ENCODE peak calls at places on chromosomes 7 and 10, in seven cellular contexts. U is CD4-positive, alpha-beta T cell; Y is NCI-H82; A is NCI-H2171 treated with DMSO at 0.1 percent for 48 hours; H is activated CD4-positive, alpha-beta T cell treated with anti-CD3 and anti-CD28 coated beads for 48 hours; G is T47D; Q is cardiac fibroblast. Z is an unnamed sample.

GRCh38 chr10:26730548-26730947 is 33.0 kb downstream of the PDSS1 start:
- DNase-seq in U (no peak), Y (no peak), A (no peak), H (no peak), G (no peak), Q (no peak), Z (no peak)

GRCh38 chr7:74027683-74028320 is at the start of gene ELN:
- DNase-seq in U (no peak), Y (no peak), A (no peak), H (no peak), G (no peak), Q (peak; percentile 96), Z (no peak)

GRCh38 chr10:113178771-113179170 is 228.7 kb downstream of the TCF7L2 start:
- DNase-seq in U (no peak), Y (no peak), A (no peak), H (no peak), G (no peak), Q (no peak), Z (no peak)

GRCh38 chr7:118590107-118590506 is 365.6 kb downstream of the ANKRD7 start:
- DNase-seq in U (no peak), Y (peak; percentile 70), A (peak; percentile 14), H (peak; percentile 12), G (no peak), Q (no peak), Z (no peak)

GRCh38 chr7:101951757-101952156 is 134.3 kb downstream of the CUX1 start:
- DNase-seq in U (no peak), Y (no peak), A (peak; percentile 82), H (no peak), G (no peak), Q (no peak), Z (no peak)

GRCh38 chr7:2038876-2039728 is 193.6 kb downstream of the MAD1L1 start:
- DNase-seq in U (no peak), Y (peak; percentile 78), A (no peak), H (peak; percentile 21), G (no peak), Q (no peak), Z (no peak)

GRCh38 chr10:43802988-43803696 is 154.5 kb upstream of the ZNF32 start:
- DNase-seq in U (no peak), Y (no peak), A (no peak), H (no peak), G (no peak), Q (no peak), Z (no peak)

GRCh38 chr10:33706746-33707145 is 372.3 kb upstream of the NRP1 start:
- DNase-seq in U (no peak), Y (no peak), A (no peak), H (no peak), G (no peak), Q (peak; percentile 65), Z (no peak)

GRCh38 chr7:102875700-102876192 is 37.1 kb upstream of the LRRC17 start:
- DNase-seq in U (no peak), Y (no peak), A (no peak), H (peak; percentile 54), G (no peak), Q (peak; percentile 92), Z (no peak)

GRCh38 chr7:33669251-33669670 is 236.1 kb upstream of the BMPER start:
- DNase-seq in U (no peak), Y (no peak), A (no peak), H (no peak), G (no peak), Q (peak; percentile 42), Z (no peak)

GRCh38 chr7:142796501-142797341 is 26.0 kb downstream of the PRSS2 start:
- DNase-seq in U (no peak), Y (peak; percentile 6), A (no peak), H (no peak), G (no peak), Q (no peak), Z (no peak)

GRCh38 chr7:91557789-91558396 is 293.7 kb downstream of the FZD1 start:
- DNase-seq in U (no peak), Y (no peak), A (no peak), H (no peak), G (no peak), Q (peak; percentile 54), Z (no peak)

GRCh38 chr10:95758351-95759025 is 2.5 kb downstream of the ENTPD1 start:
- DNase-seq in U (no peak), Y (peak; percentile 0), A (no peak), H (no peak), G (no peak), Q (no peak), Z (no peak)

GRCh38 chr10:48788551-48788950 is 103.9 kb downstream of the WDFY4 start:
- DNase-seq in U (no peak), Y (no peak), A (no peak), H (no peak), G (no peak), Q (no peak), Z (no peak)

Z was measured in CD8-positive, alpha-beta T cell.